ENCODE peak calls at places on chromosomes 12 and 14, in ten cellular contexts. P, L, X, H, Z, B, I, Q, D and W are unnamed samples.

GRCh38 chr12:82481954-82482353 is 123.6 kb downstream of the METTL25 start:
- DNase-seq in I (no peak), B (no peak), Q (no peak), X (no peak), L (no peak), D (no peak), P (no peak), H (no peak), Z (no peak), W (no peak)

GRCh38 chr12:2248087-2248900 is 195.5 kb downstream of the CACNA1C start:
- DNase-seq in B (no peak), Z (no peak), H (no peak), Q (no peak), I (peak; percentile 57), D (no peak), L (no peak), X (no peak), P (no peak), W (peak; percentile 61)

GRCh38 chr14:60327447-60328331 is 78.7 kb downstream of the PPM1A start:
- DNase-seq in Z (no peak), H (peak; percentile 23), X (peak; percentile 47), Q (peak; percentile 44), I (no peak), B (peak; percentile 11), D (no peak), L (peak; percentile 8), P (peak; percentile 3), W (peak; percentile 96)

GRCh38 chr12:110537605-110538409 is 35.7 kb downstream of the RAD9B start:
- DNase-seq in H (peak; percentile 55), Q (peak; percentile 60), P (no peak), X (no peak), D (no peak), L (no peak), B (no peak), I (peak; percentile 79), Z (no peak), W (no peak)

GRCh38 chr12:75542942-75543341 is 31.5 kb upstream of the KRR1 start:
- DNase-seq in Q (no peak), L (no peak), B (no peak), P (no peak), D (no peak), I (no peak), X (no peak), H (no peak), Z (no peak), W (no peak)

GRCh38 chr12:17949558-17950141 is 140.3 kb downstream of the RERGL start:
- DNase-seq in Z (no peak), H (no peak), B (no peak), I (no peak), L (no peak), Q (no peak), D (no peak), P (no peak), X (no peak), W (no peak)

GRCh38 chr12:131684015-131684725 is 26.7 kb upstream of the SFSWAP start:
- DNase-seq in H (no peak), Q (no peak), P (no peak), I (no peak), L (no peak), X (no peak), Z (no peak), B (no peak), D (no peak), W (peak; percentile 48)

GRCh38 chr14:49934638-49935037 is 41.8 kb downstream of the ARF6 start:
- DNase-seq in D (no peak), H (no peak), Q (no peak), Z (no peak), P (no peak), L (no peak), B (no peak), I (no peak), X (no peak), W (no peak)